ENCODE peak calls at places on chromosomes 2 and 18, in seven cellular contexts. One of them, this sample, is unnamed.

GRCh38 chr2:215138466-215138865 is at the start of gene ABCA12:
- DNase-seq in OCI-LY7: no peak
- DNase-seq in body of pancreas: no peak
- DNase-seq in IMR-90: no peak
- DNase-seq in right atrium auricular region: no peak
- DNase-seq in RWPE1: peak
- DNase-seq in heart left ventricle: no peak
- DNase-seq in this sample: no peak

GRCh38 chr2:137221797-137222492 is 456.6 kb downstream of the THSD7B start:
- DNase-seq in OCI-LY7: no peak
- DNase-seq in body of pancreas: no peak
- DNase-seq in IMR-90: no peak
- DNase-seq in right atrium auricular region: no peak
- DNase-seq in RWPE1: no peak
- DNase-seq in heart left ventricle: no peak
- DNase-seq in this sample: no peak

GRCh38 chr2:12827721-12828120 is 111.0 kb downstream of the TRIB2 start:
- DNase-seq in OCI-LY7: no peak
- DNase-seq in body of pancreas: no peak
- DNase-seq in IMR-90: no peak
- DNase-seq in right atrium auricular region: no peak
- DNase-seq in RWPE1: no peak
- DNase-seq in heart left ventricle: no peak
- DNase-seq in this sample: no peak

GRCh38 chr18:54958711-54959625 is at the start of gene CCDC68:
- DNase-seq in OCI-LY7: no peak
- DNase-seq in body of pancreas: peak
- DNase-seq in IMR-90: no peak
- DNase-seq in right atrium auricular region: no peak
- DNase-seq in RWPE1: no peak
- DNase-seq in heart left ventricle: peak
- DNase-seq in this sample: peak

GRCh38 chr2:54672587-54673456 is 50.6 kb upstream of the EML6 start:
- DNase-seq in OCI-LY7: peak
- DNase-seq in body of pancreas: no peak
- DNase-seq in IMR-90: no peak
- DNase-seq in right atrium auricular region: no peak
- DNase-seq in RWPE1: no peak
- DNase-seq in heart left ventricle: no peak
- DNase-seq in this sample: peak

GRCh38 chr2:32946314-32947075 is at the start of gene LTBP1:
- DNase-seq in OCI-LY7: peak
- DNase-seq in body of pancreas: peak
- DNase-seq in IMR-90: peak
- DNase-seq in right atrium auricular region: peak
- DNase-seq in RWPE1: peak
- DNase-seq in heart left ventricle: peak
- DNase-seq in this sample: peak

GRCh38 chr2:167706800-167707199 is 540.6 kb downstream of the STK39 start:
- DNase-seq in OCI-LY7: no peak
- DNase-seq in body of pancreas: no peak
- DNase-seq in IMR-90: peak
- DNase-seq in right atrium auricular region: no peak
- DNase-seq in RWPE1: no peak
- DNase-seq in heart left ventricle: no peak
- DNase-seq in this sample: no peak

GRCh38 chr2:190947139-190947538 is 66.5 kb downstream of the GLS start:
- DNase-seq in OCI-LY7: no peak
- DNase-seq in body of pancreas: no peak
- DNase-seq in IMR-90: peak
- DNase-seq in right atrium auricular region: no peak
- DNase-seq in RWPE1: no peak
- DNase-seq in heart left ventricle: no peak
- DNase-seq in this sample: no peak

DNA sequence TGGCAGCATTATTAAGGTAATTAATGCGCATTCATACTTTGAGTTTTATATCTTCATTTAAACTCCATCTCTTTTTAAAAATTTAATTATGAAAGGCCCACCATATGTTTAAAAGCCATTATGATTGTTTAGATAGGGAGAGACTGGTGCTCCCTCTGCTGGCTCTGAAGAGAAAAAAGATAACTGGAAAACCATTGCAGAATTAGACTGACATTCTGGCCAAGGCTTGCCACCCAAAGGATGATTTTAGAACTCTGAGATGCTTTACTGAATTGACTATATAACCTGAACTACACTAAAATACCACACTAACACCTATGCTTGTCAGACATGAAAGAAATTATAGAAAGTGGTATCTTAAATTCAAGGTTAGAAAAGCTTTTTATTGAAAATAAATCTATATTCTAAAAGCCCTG is 127.6 kb upstream of the SPOPL start:
- DNase-seq in OCI-LY7: peak
- DNase-seq in body of pancreas: peak
- DNase-seq in IMR-90: peak
- DNase-seq in right atrium auricular region: no peak
- DNase-seq in RWPE1: peak
- DNase-seq in heart left ventricle: no peak
- DNase-seq in this sample: no peak
- TF ChIP-seq CTCF in OCI-LY7: peak
- TF ChIP-seq CTCF in body of pancreas: peak
- TF ChIP-seq CTCF in IMR-90: peak
- TF ChIP-seq CTCF in right atrium auricular region: peak
- TF ChIP-seq CTCF in RWPE1: peak
- TF ChIP-seq CTCF in heart left ventricle: peak
- TF ChIP-seq CTCF in this sample: peak

DNA sequence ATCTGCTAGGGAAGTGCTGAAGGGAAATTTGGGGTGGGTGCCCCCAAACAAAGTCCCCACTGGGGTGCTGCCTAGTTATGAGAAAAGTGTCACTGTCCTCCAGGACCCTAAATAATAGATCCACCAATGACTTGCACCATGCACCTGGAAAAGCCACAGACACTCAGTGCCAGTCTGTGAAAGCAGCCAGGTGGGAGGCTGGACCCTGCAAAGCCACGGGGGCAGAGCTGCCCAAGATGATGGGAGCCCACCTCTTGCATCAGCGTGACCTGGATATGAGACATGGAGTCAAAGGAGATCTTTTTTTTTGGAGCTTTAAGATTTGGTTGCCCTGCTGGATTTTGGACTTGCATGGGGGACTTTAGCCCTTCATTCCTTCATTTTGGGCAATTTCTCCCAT is 431.6 kb downstream of the ERBB4 start:
- DNase-seq in OCI-LY7: no peak
- DNase-seq in body of pancreas: no peak
- DNase-seq in IMR-90: no peak
- DNase-seq in right atrium auricular region: no peak
- DNase-seq in RWPE1: no peak
- DNase-seq in heart left ventricle: no peak
- DNase-seq in this sample: no peak
- H3K27ac ChIP-seq in OCI-LY7: no peak
- H3K27ac ChIP-seq in body of pancreas: no peak
- H3K27ac ChIP-seq in IMR-90: no peak
- H3K27ac ChIP-seq in right atrium auricular region: no peak
- H3K27ac ChIP-seq in RWPE1: no peak
- H3K27ac ChIP-seq in heart left ventricle: no peak
- H3K27ac ChIP-seq in this sample: no peak

GRCh38 chr2:234480337-234480736 is 16.5 kb downstream of the ARL4C start:
- DNase-seq in OCI-LY7: no peak
- DNase-seq in body of pancreas: no peak
- DNase-seq in IMR-90: no peak
- DNase-seq in right atrium auricular region: no peak
- DNase-seq in RWPE1: no peak
- DNase-seq in heart left ventricle: no peak
- DNase-seq in this sample: no peak

GRCh38 chr2:234482807-234483206 is 14.1 kb downstream of the ARL4C start:
- DNase-seq in OCI-LY7: peak
- DNase-seq in body of pancreas: no peak
- DNase-seq in IMR-90: no peak
- DNase-seq in right atrium auricular region: no peak
- DNase-seq in RWPE1: no peak
- DNase-seq in heart left ventricle: no peak
- DNase-seq in this sample: no peak

GRCh38 chr2:234481301-234481700 is 15.6 kb downstream of the ARL4C start:
- DNase-seq in OCI-LY7: no peak
- DNase-seq in body of pancreas: no peak
- DNase-seq in IMR-90: no peak
- DNase-seq in right atrium auricular region: no peak
- DNase-seq in RWPE1: no peak
- DNase-seq in heart left ventricle: no peak
- DNase-seq in this sample: no peak

GRCh38 chr2:234479465-234479864 is 17.4 kb downstream of the ARL4C start:
- DNase-seq in OCI-LY7: no peak
- DNase-seq in body of pancreas: no peak
- DNase-seq in IMR-90: no peak
- DNase-seq in right atrium auricular region: no peak
- DNase-seq in RWPE1: no peak
- DNase-seq in heart left ventricle: no peak
- DNase-seq in this sample: no peak

GRCh38 chr2:234483568-234484251 is 13.2 kb downstream of the ARL4C start:
- DNase-seq in OCI-LY7: peak
- DNase-seq in body of pancreas: no peak
- DNase-seq in IMR-90: no peak
- DNase-seq in right atrium auricular region: no peak
- DNase-seq in RWPE1: no peak
- DNase-seq in heart left ventricle: no peak
- DNase-seq in this sample: no peak
- TF ChIP-seq CTCF in OCI-LY7: peak
- TF ChIP-seq CTCF in body of pancreas: no peak
- TF ChIP-seq CTCF in IMR-90: peak
- TF ChIP-seq CTCF in right atrium auricular region: no peak
- TF ChIP-seq CTCF in RWPE1: no peak
- TF ChIP-seq CTCF in heart left ventricle: no peak
- TF ChIP-seq CTCF in this sample: no peak

DNA sequence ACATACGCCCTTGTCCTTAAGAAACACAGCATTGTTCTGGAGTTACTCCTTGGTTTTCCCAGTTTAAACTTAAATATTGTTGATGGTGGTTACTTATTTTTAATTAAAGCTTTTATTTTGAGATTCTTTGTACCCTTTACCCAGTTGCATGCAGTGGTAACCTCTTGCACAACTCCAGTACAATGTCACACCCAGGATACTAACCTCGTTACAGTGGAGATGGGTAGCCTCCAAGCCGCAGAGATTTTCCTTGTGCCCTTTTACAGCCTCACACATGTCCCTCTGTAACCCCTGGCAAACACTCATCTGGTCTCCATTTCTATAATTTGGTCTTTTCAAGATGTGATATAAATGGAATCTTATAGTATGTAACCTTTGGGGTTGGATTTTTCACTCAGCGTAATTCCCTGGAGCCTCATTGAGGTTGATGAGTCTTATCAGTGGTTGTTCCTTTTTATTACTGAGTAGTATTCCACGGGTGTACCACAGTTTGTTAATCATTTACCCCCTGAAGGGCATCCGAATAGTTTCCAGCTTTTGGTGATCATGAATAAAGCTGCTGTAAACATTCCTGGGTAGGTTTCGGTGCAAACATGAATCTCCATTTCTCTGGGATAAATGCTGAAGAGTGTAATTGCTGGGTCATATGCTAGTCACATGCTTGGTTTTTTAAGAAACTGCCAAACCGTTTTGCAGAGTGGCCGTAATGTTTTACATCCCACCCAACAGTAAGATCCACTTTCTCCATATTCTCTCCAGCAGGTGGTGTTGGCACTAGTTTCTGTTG is 68.5 kb downstream of the DGKD start:
- DNase-seq in OCI-LY7: no peak
- DNase-seq in body of pancreas: no peak
- DNase-seq in IMR-90: no peak
- DNase-seq in right atrium auricular region: peak
- DNase-seq in RWPE1: no peak
- DNase-seq in heart left ventricle: no peak
- DNase-seq in this sample: no peak
- H3K27ac ChIP-seq in OCI-LY7: peak
- H3K27ac ChIP-seq in body of pancreas: no peak
- H3K27ac ChIP-seq in IMR-90: no peak
- H3K27ac ChIP-seq in right atrium auricular region: peak
- H3K27ac ChIP-seq in RWPE1: peak
- H3K27ac ChIP-seq in heart left ventricle: no peak
- H3K27ac ChIP-seq in this sample: peak

GRCh38 chr2:95292623-95293260 is 4.4 kb upstream of the KCNIP3 start:
- DNase-seq in OCI-LY7: no peak
- DNase-seq in body of pancreas: no peak
- DNase-seq in IMR-90: no peak
- DNase-seq in right atrium auricular region: no peak
- DNase-seq in RWPE1: peak
- DNase-seq in heart left ventricle: no peak
- DNase-seq in this sample: no peak

GRCh38 chr2:95287806-95288205 is 9.3 kb upstream of the KCNIP3 start:
- DNase-seq in OCI-LY7: no peak
- DNase-seq in body of pancreas: no peak
- DNase-seq in IMR-90: no peak
- DNase-seq in right atrium auricular region: no peak
- DNase-seq in RWPE1: no peak
- DNase-seq in heart left ventricle: no peak
- DNase-seq in this sample: no peak

GRCh38 chr2:95291222-95291621 is 5.9 kb upstream of the KCNIP3 start:
- DNase-seq in OCI-LY7: no peak
- DNase-seq in body of pancreas: no peak
- DNase-seq in IMR-90: no peak
- DNase-seq in right atrium auricular region: no peak
- DNase-seq in RWPE1: no peak
- DNase-seq in heart left ventricle: no peak
- DNase-seq in this sample: no peak

GRCh38 chr2:95287336-95287735 is 9.8 kb upstream of the KCNIP3 start:
- DNase-seq in OCI-LY7: no peak
- DNase-seq in body of pancreas: no peak
- DNase-seq in IMR-90: no peak
- DNase-seq in right atrium auricular region: no peak
- DNase-seq in RWPE1: no peak
- DNase-seq in heart left ventricle: no peak
- DNase-seq in this sample: no peak

GRCh38 chr2:95289251-95289650 is 7.9 kb upstream of the KCNIP3 start:
- DNase-seq in OCI-LY7: no peak
- DNase-seq in body of pancreas: no peak
- DNase-seq in IMR-90: no peak
- DNase-seq in right atrium auricular region: no peak
- DNase-seq in RWPE1: no peak
- DNase-seq in heart left ventricle: no peak
- DNase-seq in this sample: no peak
- TF ChIP-seq CTCF in OCI-LY7: no peak
- TF ChIP-seq CTCF in body of pancreas: no peak
- TF ChIP-seq CTCF in IMR-90: no peak
- TF ChIP-seq CTCF in right atrium auricular region: no peak
- TF ChIP-seq CTCF in RWPE1: no peak
- TF ChIP-seq CTCF in heart left ventricle: no peak
- TF ChIP-seq CTCF in this sample: no peak

GRCh38 chr2:228268756-228269155 is 87.3 kb upstream of the SPHKAP start:
- DNase-seq in OCI-LY7: no peak
- DNase-seq in body of pancreas: no peak
- DNase-seq in IMR-90: no peak
- DNase-seq in right atrium auricular region: no peak
- DNase-seq in RWPE1: no peak
- DNase-seq in heart left ventricle: no peak
- DNase-seq in this sample: no peak
- H3K27ac ChIP-seq in OCI-LY7: no peak
- H3K27ac ChIP-seq in body of pancreas: no peak
- H3K27ac ChIP-seq in IMR-90: no peak
- H3K27ac ChIP-seq in right atrium auricular region: no peak
- H3K27ac ChIP-seq in RWPE1: no peak
- H3K27ac ChIP-seq in heart left ventricle: no peak
- H3K27ac ChIP-seq in this sample: no peak

This sample was measured in thyroid gland.